ENCODE peak calls at places on chromosome 13, in five cellular contexts. One of them, this sample, is unnamed.

GRCh38 chr13:89458456-89458855 is 1787.3 kb downstream of the SLITRK5 start:
- DNase-seq in HCT116: no peak
- DNase-seq in breast epithelium: no peak
- DNase-seq in neural crest cell: no peak
- DNase-seq in bronchial epithelial cell: peak; percentile 81
- DNase-seq in this sample: no peak

GRCh38 chr13:33285420-33286124 is at the start of gene STARD13:
- DNase-seq in HCT116: peak; percentile 59
- DNase-seq in neural crest cell: peak; percentile 70
- DNase-seq in breast epithelium: peak; percentile 93
- DNase-seq in bronchial epithelial cell: peak; percentile 90
- DNase-seq in this sample: peak; percentile 7

GRCh38 chr13:76994281-76994680 is 2.4 kb downstream of the CLN5 start:
- DNase-seq in HCT116: no peak
- DNase-seq in breast epithelium: no peak
- DNase-seq in bronchial epithelial cell: peak; percentile 52
- DNase-seq in neural crest cell: no peak
- DNase-seq in this sample: no peak

GRCh38 chr13:46592410-46592809 is 39.4 kb downstream of the LRCH1 start:
- DNase-seq in HCT116: no peak
- DNase-seq in bronchial epithelial cell: no peak
- DNase-seq in neural crest cell: no peak
- DNase-seq in breast epithelium: no peak
- DNase-seq in this sample: no peak

GRCh38 chr13:101941095-101941777 is 460.6 kb downstream of the FGF14 start:
- DNase-seq in breast epithelium: no peak
- DNase-seq in neural crest cell: no peak
- DNase-seq in bronchial epithelial cell: peak; percentile 4
- DNase-seq in HCT116: no peak
- DNase-seq in this sample: no peak

GRCh38 chr13:24280722-24281121 is 28.7 kb upstream of the C1QTNF9 start:
- DNase-seq in neural crest cell: no peak
- DNase-seq in bronchial epithelial cell: no peak
- DNase-seq in HCT116: no peak
- DNase-seq in breast epithelium: no peak
- DNase-seq in this sample: no peak

GRCh38 chr13:113275387-113275786 is 21.7 kb upstream of the LAMP1 start:
- DNase-seq in bronchial epithelial cell: peak; percentile 65
- DNase-seq in breast epithelium: no peak
- DNase-seq in neural crest cell: peak; percentile 25
- DNase-seq in HCT116: peak; percentile 59
- DNase-seq in this sample: peak; percentile 63

GRCh38 chr13:113938716-113939115 is 35.2 kb downstream of the C13orf46 start:
- DNase-seq in HCT116: no peak
- DNase-seq in neural crest cell: no peak
- DNase-seq in breast epithelium: no peak
- DNase-seq in bronchial epithelial cell: no peak
- DNase-seq in this sample: no peak

GRCh38 chr13:70714993-70715392 is 606.7 kb upstream of the KLHL1 start:
- DNase-seq in bronchial epithelial cell: no peak
- DNase-seq in HCT116: no peak
- DNase-seq in neural crest cell: no peak
- DNase-seq in breast epithelium: no peak
- DNase-seq in this sample: no peak

DNA sequence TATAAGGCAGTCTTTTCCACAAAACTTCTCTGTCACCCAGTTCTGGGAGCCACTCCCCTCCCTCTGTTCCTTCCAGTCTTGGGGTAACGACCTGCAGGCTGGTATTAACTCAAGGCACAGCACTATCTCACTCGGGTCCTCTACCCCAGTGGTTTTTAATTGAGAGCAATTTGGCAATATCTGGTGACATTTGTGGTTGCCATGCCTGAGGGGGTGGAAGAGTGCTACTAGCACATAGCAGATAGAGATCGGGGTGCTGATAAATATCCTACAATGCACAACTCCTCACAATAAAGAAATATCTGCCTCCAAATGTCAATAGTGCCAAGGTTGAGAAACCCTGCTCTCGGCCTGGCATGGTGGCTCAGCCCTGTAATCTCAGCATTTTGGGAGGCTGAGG is 117.7 kb upstream of the ABCC4 start:
- DNase-seq in bronchial epithelial cell: no peak
- DNase-seq in breast epithelium: no peak
- DNase-seq in HCT116: no peak
- DNase-seq in neural crest cell: no peak
- DNase-seq in this sample: no peak
- TF ChIP-seq CTCF in bronchial epithelial cell: no peak
- TF ChIP-seq CTCF in breast epithelium: no peak
- TF ChIP-seq CTCF in HCT116: no peak
- TF ChIP-seq CTCF in neural crest cell: no peak
- TF ChIP-seq CTCF in this sample: no peak

DNA sequence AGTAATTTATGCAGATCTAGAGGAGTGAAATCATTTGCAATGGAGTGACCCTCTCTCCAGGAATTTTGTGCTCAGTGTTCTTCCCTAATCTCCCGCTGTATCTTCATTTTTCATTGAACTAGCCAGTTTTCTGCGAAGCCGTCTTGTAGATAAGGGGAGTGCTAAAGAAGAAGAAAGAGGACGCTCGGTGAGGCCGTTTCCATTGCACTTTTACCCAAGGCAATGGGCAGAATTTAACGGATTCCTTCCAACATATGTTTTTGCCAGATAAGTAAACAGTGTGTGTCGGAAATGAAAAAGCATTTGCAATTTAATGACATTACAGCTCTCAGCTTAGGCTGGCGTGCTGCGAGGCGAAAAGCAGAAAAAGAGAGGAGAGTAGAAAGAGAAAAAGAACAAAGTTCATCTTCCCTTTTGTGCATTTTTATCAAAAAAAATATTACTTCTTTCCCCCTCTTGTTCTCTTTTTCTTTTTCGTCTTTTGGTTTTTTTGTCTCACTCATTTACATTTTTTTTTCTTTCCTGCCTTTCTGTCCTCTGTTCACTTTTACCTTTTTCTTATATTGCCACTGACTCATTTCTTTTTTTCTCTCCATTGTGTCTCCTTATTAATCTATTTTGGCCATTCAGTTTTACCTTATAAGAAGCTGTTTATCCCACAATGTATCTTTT is 49.9 kb downstream of the SOX21 start:
- DNase-seq in breast epithelium: no peak
- DNase-seq in bronchial epithelial cell: no peak
- DNase-seq in HCT116: no peak
- DNase-seq in neural crest cell: no peak
- DNase-seq in this sample: no peak
- TF ChIP-seq CTCF in breast epithelium: no peak
- TF ChIP-seq CTCF in bronchial epithelial cell: no peak
- TF ChIP-seq CTCF in HCT116: no peak
- TF ChIP-seq CTCF in neural crest cell: no peak
- TF ChIP-seq CTCF in this sample: no peak

GRCh38 chr13:65946387-65946786 is 1283.7 kb downstream of the PCDH9 start:
- DNase-seq in bronchial epithelial cell: no peak
- DNase-seq in HCT116: no peak
- DNase-seq in breast epithelium: no peak
- DNase-seq in neural crest cell: no peak
- DNase-seq in this sample: no peak
- TF ChIP-seq CTCF in bronchial epithelial cell: no peak
- TF ChIP-seq CTCF in HCT116: no peak
- TF ChIP-seq CTCF in breast epithelium: no peak
- TF ChIP-seq CTCF in neural crest cell: no peak
- TF ChIP-seq CTCF in this sample: no peak

DNA sequence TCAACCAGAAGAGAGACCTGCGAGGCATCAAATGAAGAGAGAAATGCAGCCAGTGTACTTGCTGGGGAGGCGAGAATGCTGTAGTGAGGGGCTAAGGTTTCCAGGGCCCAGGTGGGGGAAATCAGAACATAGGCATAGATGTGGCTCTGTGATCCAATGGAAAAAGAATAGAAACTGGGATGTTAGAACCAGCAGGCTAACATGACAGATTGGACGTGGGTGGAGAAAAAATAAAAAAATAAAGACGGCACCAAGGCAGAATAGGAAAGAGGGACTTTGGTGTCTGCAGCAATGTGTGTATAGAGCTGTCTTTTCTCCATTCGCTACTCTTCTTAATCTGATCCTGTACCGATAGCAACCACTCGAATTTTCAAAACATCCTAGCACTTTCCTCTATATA is 381.0 kb upstream of the NBEA start:
- DNase-seq in neural crest cell: no peak
- DNase-seq in breast epithelium: no peak
- DNase-seq in bronchial epithelial cell: no peak
- DNase-seq in HCT116: no peak
- DNase-seq in this sample: no peak
- TF ChIP-seq CTCF in neural crest cell: no peak
- TF ChIP-seq CTCF in breast epithelium: no peak
- TF ChIP-seq CTCF in bronchial epithelial cell: no peak
- TF ChIP-seq CTCF in HCT116: no peak
- TF ChIP-seq CTCF in this sample: no peak

GRCh38 chr13:61247149-61247936 is 168.3 kb downstream of the PCDH20 start:
- DNase-seq in breast epithelium: no peak
- DNase-seq in neural crest cell: no peak
- DNase-seq in HCT116: no peak
- DNase-seq in bronchial epithelial cell: no peak
- DNase-seq in this sample: no peak
- TF ChIP-seq CTCF in breast epithelium: no peak
- TF ChIP-seq CTCF in neural crest cell: no peak
- TF ChIP-seq CTCF in HCT116: no peak
- TF ChIP-seq CTCF in bronchial epithelial cell: no peak
- TF ChIP-seq CTCF in this sample: no peak

DNA sequence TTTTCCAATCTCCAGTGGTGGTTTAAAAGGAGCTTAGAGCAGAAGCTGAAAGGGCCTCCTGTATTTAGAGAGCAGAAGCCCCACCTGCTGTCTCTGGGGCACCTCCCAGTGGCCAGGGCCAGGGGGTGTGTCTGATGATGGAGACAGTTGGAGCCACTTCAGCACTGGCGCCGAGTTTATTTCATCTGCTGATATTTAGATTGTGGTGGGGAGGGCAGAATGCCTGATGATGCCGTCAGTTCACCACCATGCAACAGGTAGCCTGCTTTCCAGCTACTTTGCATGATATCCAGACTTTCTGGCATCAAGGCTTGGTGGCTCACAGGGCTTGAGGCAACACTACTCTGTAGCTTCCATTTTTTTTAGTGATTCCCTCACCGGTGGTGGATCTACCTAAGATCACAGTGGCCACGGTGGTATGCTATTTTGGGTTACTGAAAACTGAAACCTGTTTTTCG is 371.9 kb downstream of the KCNRG start:
- DNase-seq in neural crest cell: no peak
- DNase-seq in breast epithelium: no peak
- DNase-seq in HCT116: no peak
- DNase-seq in bronchial epithelial cell: peak; percentile 64
- DNase-seq in this sample: peak; percentile 57
- TF ChIP-seq CTCF in neural crest cell: peak; percentile 42
- TF ChIP-seq CTCF in breast epithelium: no peak
- TF ChIP-seq CTCF in HCT116: peak; percentile 24
- TF ChIP-seq CTCF in bronchial epithelial cell: peak; percentile 24
- TF ChIP-seq CTCF in this sample: peak; percentile 23

DNA sequence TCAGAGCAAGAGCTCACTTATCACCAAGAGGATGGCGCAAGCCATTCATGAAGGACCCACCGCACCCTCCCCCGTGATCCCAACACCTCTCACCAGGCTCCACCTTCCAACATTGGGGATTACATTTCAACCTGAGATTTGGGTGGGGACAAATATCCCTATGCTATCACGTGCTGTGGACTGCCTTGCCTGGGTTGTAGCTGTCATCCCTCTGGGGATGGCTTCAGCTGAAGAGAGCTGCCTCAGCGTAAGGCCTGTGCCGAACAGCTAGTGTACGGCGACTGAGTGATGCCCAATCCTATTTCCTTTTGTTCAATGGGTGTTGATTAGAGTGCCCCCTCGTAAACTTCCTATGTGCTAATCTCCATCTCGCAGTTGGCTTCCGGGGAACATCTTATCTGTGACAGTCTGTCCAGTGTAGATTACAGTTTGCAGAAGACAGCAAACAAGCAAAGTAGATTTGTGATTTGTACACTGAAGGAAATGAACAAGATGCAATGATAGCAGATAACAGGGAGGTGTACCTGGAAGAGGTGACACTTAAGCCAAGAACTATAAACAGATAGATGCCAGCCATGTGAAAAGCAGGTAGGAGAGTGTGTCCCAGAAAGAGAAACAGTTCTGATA is 11.8 kb upstream of the RCBTB1 start:
- DNase-seq in neural crest cell: no peak
- DNase-seq in bronchial epithelial cell: no peak
- DNase-seq in breast epithelium: no peak
- DNase-seq in HCT116: no peak
- DNase-seq in this sample: no peak
- TF ChIP-seq CTCF in neural crest cell: no peak
- TF ChIP-seq CTCF in bronchial epithelial cell: no peak
- TF ChIP-seq CTCF in breast epithelium: no peak
- TF ChIP-seq CTCF in HCT116: no peak
- TF ChIP-seq CTCF in this sample: no peak

GRCh38 chr13:51221108-51221507 is 1.1 kb upstream of the FAM124A start:
- DNase-seq in neural crest cell: no peak
- DNase-seq in breast epithelium: no peak
- DNase-seq in bronchial epithelial cell: no peak
- DNase-seq in HCT116: no peak
- DNase-seq in this sample: no peak

GRCh38 chr13:51220706-51221105 is 1.5 kb upstream of the FAM124A start:
- DNase-seq in breast epithelium: no peak
- DNase-seq in bronchial epithelial cell: no peak
- DNase-seq in HCT116: no peak
- DNase-seq in neural crest cell: no peak
- DNase-seq in this sample: peak; percentile 12

GRCh38 chr13:51223284-51224270 is 1.4 kb downstream of the FAM124A start:
- DNase-seq in neural crest cell: no peak
- DNase-seq in bronchial epithelial cell: no peak
- DNase-seq in HCT116: no peak
- DNase-seq in breast epithelium: no peak
- DNase-seq in this sample: no peak

GRCh38 chr13:51221674-51222509 is at the start of gene FAM124A:
- DNase-seq in HCT116: peak; percentile 4
- DNase-seq in neural crest cell: no peak
- DNase-seq in breast epithelium: no peak
- DNase-seq in bronchial epithelial cell: no peak
- DNase-seq in this sample: peak; percentile 43

GRCh38 chr13:51222510-51223283 is 499 bp downstream of the FAM124A start:
- DNase-seq in breast epithelium: no peak
- DNase-seq in bronchial epithelial cell: no peak
- DNase-seq in neural crest cell: peak; percentile 55
- DNase-seq in HCT116: no peak
- DNase-seq in this sample: no peak
- TF ChIP-seq CTCF in breast epithelium: no peak
- TF ChIP-seq CTCF in bronchial epithelial cell: no peak
- TF ChIP-seq CTCF in neural crest cell: peak; percentile 31
- TF ChIP-seq CTCF in HCT116: no peak
- TF ChIP-seq CTCF in this sample: peak; percentile 16